ENCODE peak calls at places on chromosomes 12 and 14, in seven cellular contexts. V is COR-L47; F is uterus; K is activated T-helper 9 cell treated with anti-CD3 and anti-CD28 coated beads, Interleukin-2, amount 50 U/mL, for 16 hours; X is HT1080; B is GM20000; M is neuronal stem cell. T is an unnamed sample.
A peak's percentile ranks its signal among the peaks of the same experiment; 100 is the strongest.

GRCh38 chr12:113894717-113895116 is 71.4 kb downstream of the RBM19 start:
- DNase-seq in V (no peak), F (no peak), K (no peak), X (no peak), B (no peak), M (no peak), T (no peak)

GRCh38 chr12:23099104-23099503 is 474.1 kb downstream of the ETNK1 start:
- DNase-seq in V (no peak), F (no peak), K (no peak), X (no peak), B (no peak), M (no peak), T (no peak)

GRCh38 chr12:31117203-31118011 is 43.7 kb downstream of the DDX11 start:
- DNase-seq in V (peak; percentile 52), F (peak; percentile 53), K (peak; percentile 46), X (peak; percentile 48), B (peak; percentile 71), M (peak; percentile 59), T (peak; percentile 29)

GRCh38 chr12:2580821-2581220 is 213.9 kb upstream of the FKBP4 start:
- DNase-seq in V (no peak), F (no peak), K (no peak), X (no peak), B (no peak), M (no peak), T (no peak)

GRCh38 chr14:24741871-24742270 is 107.9 kb upstream of the GZMB start:
- DNase-seq in V (no peak), F (no peak), K (no peak), X (peak; percentile 87), B (no peak), M (no peak), T (peak; percentile 30)

GRCh38 chr12:48934312-48934706 is 9.0 kb upstream of the FKBP11 start:
- DNase-seq in V (no peak), F (no peak), K (no peak), X (no peak), B (no peak), M (no peak), T (no peak)

GRCh38 chr12:63862187-63863107 is 17.9 kb downstream of the SRGAP1 start:
- DNase-seq in V (no peak), F (no peak), K (no peak), X (no peak), B (no peak), M (no peak), T (peak; percentile 67)

GRCh38 chr12:55736780-55737580 is 5.9 kb upstream of the GDF11 start:
- DNase-seq in V (peak; percentile 61), F (peak; percentile 61), K (peak; percentile 38), X (peak; percentile 78), B (peak; percentile 63), M (no peak), T (peak; percentile 64)

GRCh38 chr14:55711171-55711811 is 131.3 kb downstream of the KTN1 start:
- DNase-seq in V (no peak), F (no peak), K (no peak), X (peak; percentile 64), B (no peak), M (no peak), T (no peak)

GRCh38 chr14:64943556-64943955 is 1.0 kb upstream of the GPX2 start:
- DNase-seq in V (no peak), F (no peak), K (no peak), X (no peak), B (no peak), M (no peak), T (no peak)

GRCh38 chr12:133129368-133130037 is 571 bp downstream of the ZNF891 start:
- DNase-seq in V (no peak), F (no peak), K (no peak), X (peak; percentile 2), B (no peak), M (no peak), T (peak; percentile 4)

GRCh38 chr12:30414507-30414906 is 281.2 kb downstream of the IPO8 start:
- DNase-seq in V (no peak), F (no peak), K (no peak), X (no peak), B (no peak), M (no peak), T (no peak)

GRCh38 chr12:53735556-53735955 is 8.3 kb upstream of the CALCOCO1 start:
- DNase-seq in V (no peak), F (no peak), K (no peak), X (no peak), B (no peak), M (no peak), T (no peak)

GRCh38 chr12:54786081-54786480 is 68.2 kb upstream of the MUCL1 start:
- DNase-seq in V (no peak), F (no peak), K (no peak), X (no peak), B (no peak), M (no peak), T (no peak)

GRCh38 chr12:68446379-68446778 is 114.2 kb upstream of the MDM1 start:
- DNase-seq in V (no peak), F (no peak), K (no peak), X (no peak), B (no peak), M (no peak), T (no peak)

GRCh38 chr12:66449531-66449930 is 147.2 kb downstream of the HELB start:
- DNase-seq in V (no peak), F (no peak), K (no peak), X (no peak), B (no peak), M (no peak), T (no peak)

GRCh38 chr12:22684526-22685118 is 59.7 kb downstream of the ETNK1 start:
- DNase-seq in V (no peak), F (no peak), K (no peak), X (peak; percentile 43), B (peak; percentile 13), M (peak; percentile 27), T (peak; percentile 40)

GRCh38 chr12:53171725-53172329 is 8.7 kb upstream of the ZNF740 start:
- DNase-seq in V (peak; percentile 55), F (peak; percentile 42), K (no peak), X (no peak), B (no peak), M (no peak), T (peak; percentile 40)

GRCh38 chr12:9365296-9365695 is 157.1 kb upstream of the PZP start:
- DNase-seq in V (no peak), F (no peak), K (no peak), X (no peak), B (no peak), M (no peak), T (peak; percentile 21)

GRCh38 chr14:101819251-101819990 is 57.9 kb downstream of the PPP2R5C start:
- DNase-seq in V (no peak), F (no peak), K (peak; percentile 53), X (no peak), B (no peak), M (no peak), T (no peak)

GRCh38 chr14:80455031-80455430 is 243.7 kb upstream of the DIO2 start:
- DNase-seq in V (no peak), F (no peak), K (no peak), X (no peak), B (no peak), M (no peak), T (no peak)

GRCh38 chr14:48193893-48194292 is 518.5 kb upstream of the MDGA2 start:
- DNase-seq in V (no peak), F (no peak), K (no peak), X (no peak), B (no peak), M (no peak), T (no peak)

GRCh38 chr14:89767861-89768268 is 186.7 kb downstream of the EFCAB11 start:
- DNase-seq in V (peak; percentile 48), F (no peak), K (peak; percentile 19), X (peak; percentile 38), B (peak; percentile 50), M (peak; percentile 9), T (peak; percentile 51)

GRCh38 chr12:120240495-120240833 is 25.1 kb downstream of the PXN start:
- DNase-seq in V (no peak), F (no peak), K (no peak), X (no peak), B (no peak), M (no peak), T (no peak)

GRCh38 chr12:132660047-132660446 is 27.1 kb downstream of the POLE start:
- DNase-seq in V (no peak), F (no peak), K (no peak), X (no peak), B (no peak), M (no peak), T (no peak)

GRCh38 chr14:42110167-42110566 is 503.5 kb downstream of the LRFN5 start:
- DNase-seq in V (peak; percentile 4), F (no peak), K (no peak), X (peak; percentile 66), B (no peak), M (no peak), T (peak; percentile 31)

GRCh38 chr14:70392676-70393075 is 24.2 kb downstream of the SYNJ2BP start:
- DNase-seq in V (no peak), F (no peak), K (no peak), X (no peak), B (no peak), M (no peak), T (no peak)

GRCh38 chr12:124687695-124688301 is 120.4 kb upstream of the NCOR2 start:
- DNase-seq in V (no peak), F (no peak), K (no peak), X (no peak), B (no peak), M (no peak), T (no peak)

T was measured in AG08395.